ENCODE peak calls at places on chromosomes 13 and 19, in eight cellular contexts. D, T, O, C, A, U, R and N are unnamed samples.

GRCh38 chr13:99403458-99403971 is 96.3 kb upstream of the GPR183 start:
- DNase-seq in U (no peak), T (no peak), C (no peak), D (peak), O (no peak), A (no peak), R (peak), N (no peak)

GRCh38 chr13:51645154-51645650 is 60.9 kb downstream of the WDFY2 start:
- DNase-seq in T (no peak), C (no peak), D (no peak), O (no peak), A (no peak), R (no peak), U (no peak), N (no peak)

GRCh38 chr13:74158028-74158427 is 23.8 kb upstream of the KLF12 start:
- DNase-seq in D (no peak), A (no peak), R (no peak), U (no peak), O (no peak), C (no peak), T (no peak), N (no peak)

GRCh38 chr13:91399189-91400093 is 1.0 kb downstream of the GPC5 start:
- DNase-seq in O (no peak), U (no peak), A (peak), R (peak), C (no peak), D (no peak), T (no peak), N (no peak)

GRCh38 chr19:14164088-14164487 is 27.7 kb upstream of the ASF1B start:
- DNase-seq in D (no peak), U (no peak), C (no peak), O (no peak), T (no peak), A (no peak), R (no peak), N (no peak)

GRCh38 chr19:29745253-29745652 is 30.2 kb upstream of the C19orf12 start:
- DNase-seq in T (no peak), D (no peak), A (no peak), U (no peak), O (no peak), R (no peak), C (no peak), N (no peak)

GRCh38 chr19:42540071-42540553 is 11.8 kb upstream of the CEACAM1 start:
- DNase-seq in O (no peak), A (no peak), U (peak), D (no peak), R (no peak), C (no peak), T (no peak), N (peak)

GRCh38 chr19:48897181-48897580 is 1.4 kb downstream of the TULP2 start:
- DNase-seq in C (no peak), D (no peak), O (no peak), U (peak), R (no peak), T (no peak), A (no peak), N (no peak)

GRCh38 chr13:20609145-20609544 is 42.2 kb downstream of the IFT88 start:
- DNase-seq in O (peak), D (no peak), C (no peak), T (no peak), A (no peak), R (no peak), U (no peak), N (no peak)

GRCh38 chr13:113976711-113977684 is 3.1 kb upstream of the C13orf46 start:
- DNase-seq in C (no peak), U (no peak), R (no peak), O (peak), A (no peak), T (no peak), D (no peak), N (no peak)

GRCh38 chr19:12139885-12140544 is at the start of gene ZNF20:
- DNase-seq in A (peak), R (peak), D (peak), C (peak), O (peak), T (peak), U (peak), N (peak)

GRCh38 chr19:9306443-9306842 is 3.2 kb downstream of the ZNF699 start:
- DNase-seq in A (no peak), O (peak), R (no peak), D (no peak), U (no peak), T (no peak), C (no peak), N (no peak)

GRCh38 chr19:13100031-13100588 is 2.5 kb downstream of the LYL1 start:
- DNase-seq in C (no peak), T (no peak), O (no peak), U (no peak), D (no peak), R (peak), A (no peak), N (no peak)

GRCh38 chr13:112943309-112944125 is 25.5 kb upstream of the MCF2L start:
- DNase-seq in C (no peak), T (no peak), D (no peak), A (no peak), U (peak), R (peak), O (no peak), N (no peak)

GRCh38 chr13:32075150-32075851 is 43.7 kb downstream of the FRY start:
- DNase-seq in A (no peak), O (no peak), U (no peak), T (no peak), C (no peak), R (no peak), D (no peak), N (no peak)

GRCh38 chr13:32019612-32020233 is 11.9 kb upstream of the FRY start:
- DNase-seq in O (no peak), U (peak), T (peak), A (no peak), C (no peak), R (no peak), D (no peak), N (no peak)

GRCh38 chr19:46404039-46404883 is 9.1 kb downstream of the CCDC8 start:
- DNase-seq in C (no peak), D (peak), R (no peak), U (peak), T (no peak), O (no peak), A (no peak), N (peak)

GRCh38 chr13:20566917-20567755 is at the start of gene IFT88:
- DNase-seq in C (peak), R (peak), A (peak), O (peak), D (peak), U (peak), T (peak), N (peak)

GRCh38 chr19:15859187-15859586 is 38.7 kb downstream of the CYP4F2 start:
- DNase-seq in C (no peak), D (no peak), T (no peak), U (no peak), A (no peak), O (no peak), R (no peak), N (no peak)

GRCh38 chr13:100221166-100221565 is 132.3 kb downstream of the PCCA start:
- DNase-seq in U (no peak), A (no peak), D (no peak), O (no peak), R (no peak), C (no peak), T (no peak), N (no peak)

GRCh38 chr13:23980160-23980551 is 82.9 kb upstream of the C1QTNF9B start:
- DNase-seq in U (no peak), O (no peak), R (peak), A (peak), T (no peak), C (peak), D (peak), N (peak)

GRCh38 chr19:40365613-40366401 is 17.3 kb downstream of the PLD3 start:
- DNase-seq in R (peak), A (no peak), O (no peak), D (peak), T (no peak), C (peak), U (peak), N (peak)

GRCh38 chr19:13707901-13708300 is 56.4 kb upstream of the MRI1 start:
- DNase-seq in C (no peak), A (no peak), R (no peak), U (no peak), D (no peak), T (no peak), O (no peak), N (no peak)

GRCh38 chr13:99371956-99372355 is 64.8 kb upstream of the GPR183 start:
- DNase-seq in R (peak), T (no peak), U (no peak), O (no peak), C (no peak), A (peak), D (no peak), N (no peak)

GRCh38 chr19:17322854-17323253 is 11.8 kb downstream of the ANO8 start:
- DNase-seq in D (no peak), U (no peak), T (no peak), O (no peak), R (no peak), A (no peak), C (no peak), N (no peak)

GRCh38 chr19:14407889-14408640 is 11.1 kb downstream of the DDX39A start:
- DNase-seq in U (no peak), A (no peak), R (no peak), O (no peak), C (no peak), T (no peak), D (peak), N (no peak)

GRCh38 chr19:9995079-9995478 is 15.2 kb downstream of the COL5A3 start:
- DNase-seq in C (no peak), T (no peak), O (no peak), U (no peak), A (no peak), R (no peak), D (no peak), N (no peak)

GRCh38 chr13:21134475-21134874 is 41.9 kb downstream of the SKA3 start:
- DNase-seq in D (no peak), U (no peak), A (no peak), R (no peak), T (no peak), C (no peak), O (no peak), N (no peak)

GRCh38 chr13:99357149-99357596 is 50.0 kb upstream of the GPR183 start:
- DNase-seq in C (no peak), O (peak), U (no peak), A (no peak), D (no peak), T (no peak), R (peak), N (no peak)

GRCh38 chr19:35959040-35959967 is 23.1 kb downstream of the LRFN3 start:
- DNase-seq in T (no peak), C (no peak), A (peak), R (peak), U (no peak), D (no peak), O (no peak), N (peak)

GRCh38 chr19:23075031-23075733 is 41.6 kb upstream of the ZNF730 start:
- DNase-seq in D (peak), C (no peak), U (peak), O (peak), T (peak), R (peak), A (no peak), N (peak)

GRCh38 chr19:48881741-48882657 is 9.8 kb downstream of the PPP1R15A start:
- DNase-seq in C (no peak), R (no peak), U (peak), T (no peak), O (no peak), D (no peak), A (no peak), N (peak)

GRCh38 chr13:113828282-113828825 is 35.5 kb downstream of the GAS6 start:
- DNase-seq in C (no peak), A (no peak), D (no peak), U (no peak), O (no peak), T (no peak), R (no peak), N (no peak)

GRCh38 chr13:42893346-42893745 is 98.7 kb downstream of the EPSTI1 start:
- DNase-seq in R (no peak), A (no peak), T (no peak), D (no peak), U (no peak), O (peak), C (no peak), N (no peak)

GRCh38 chr13:99895999-99896695 is 75.4 kb downstream of the ZIC5 start:
- DNase-seq in T (no peak), D (no peak), R (no peak), O (no peak), A (no peak), U (no peak), C (no peak), N (peak)

GRCh38 chr13:20156711-20157110 is 4.1 kb downstream of the GJA3 start:
- DNase-seq in U (no peak), D (no peak), C (no peak), O (no peak), R (no peak), T (no peak), A (no peak), N (no peak)

GRCh38 chr13:113643593-113643992 is 14.4 kb downstream of the ATP4B start:
- DNase-seq in U (no peak), A (no peak), T (no peak), C (no peak), O (no peak), D (no peak), R (no peak), N (no peak)

GRCh38 chr13:105278797-105279425 is 1256.6 kb downstream of the EFNB2 start:
- DNase-seq in R (no peak), C (no peak), O (no peak), T (no peak), A (no peak), D (no peak), U (peak), N (peak)